ENCODE peak calls at places on chromosomes 12 and 14, in nine cellular contexts. L, N, M, K, X, E, B, U and Z are unnamed samples.

GRCh38 chr14:70808023-70808401 is 1.3 kb downstream of the MAP3K9 start:
- DNase-seq in L (peak; percentile 68), N (no peak), M (no peak), K (no peak), X (peak; percentile 46), E (peak; percentile 66), B (peak; percentile 54), U (peak; percentile 65), Z (no peak)

GRCh38 chr12:132044661-132045412 is 95.1 kb downstream of the EP400 start:
- DNase-seq in L (no peak), N (no peak), M (no peak), K (no peak), X (no peak), E (no peak), B (no peak), U (no peak), Z (no peak)

GRCh38 chr14:64654072-64654899 is 49.9 kb upstream of the PLEKHG3 start:
- DNase-seq in L (peak; percentile 51), N (peak; percentile 96), M (no peak), K (no peak), X (no peak), E (no peak), B (no peak), U (no peak), Z (peak; percentile 78)

GRCh38 chr14:69226736-69227135 is 33.2 kb upstream of the GALNT16 start:
- DNase-seq in L (no peak), N (no peak), M (no peak), K (no peak), X (no peak), E (no peak), B (no peak), U (no peak), Z (no peak)

GRCh38 chr14:61568572-61569011 is 126.7 kb upstream of the HIF1A start:
- DNase-seq in L (no peak), N (no peak), M (no peak), K (peak; percentile 28), X (peak; percentile 58), E (peak; percentile 90), B (no peak), U (peak; percentile 75), Z (no peak)

GRCh38 chr14:88866305-88866704 is 41.9 kb downstream of the TTC8 start:
- DNase-seq in L (no peak), N (peak; percentile 75), M (no peak), K (no peak), X (no peak), E (no peak), B (no peak), U (no peak), Z (no peak)

GRCh38 chr14:105411985-105412767 is 7.5 kb upstream of the MTA1 start:
- DNase-seq in L (no peak), N (no peak), M (peak; percentile 74), K (no peak), X (no peak), E (no peak), B (peak; percentile 48), U (no peak), Z (no peak)

GRCh38 chr14:104970231-104971068 is 7.7 kb downstream of the AHNAK2 start:
- DNase-seq in L (peak; percentile 78), N (peak; percentile 81), M (no peak), K (no peak), X (no peak), E (no peak), B (no peak), U (no peak), Z (peak; percentile 45)

GRCh38 chr14:101478796-101479410 is 82.4 kb upstream of the DIO3 start:
- DNase-seq in L (no peak), N (no peak), M (peak; percentile 22), K (peak; percentile 6), X (no peak), E (no peak), B (no peak), U (no peak), Z (peak; percentile 12)

GRCh38 chr12:73677520-73678291 is 859.9 kb upstream of the ATXN7L3B start:
- DNase-seq in L (no peak), N (no peak), M (no peak), K (no peak), X (no peak), E (no peak), B (no peak), U (no peak), Z (no peak)

GRCh38 chr14:101412741-101413140 is 148.6 kb upstream of the DIO3 start:
- DNase-seq in L (peak; percentile 63), N (no peak), M (no peak), K (no peak), X (no peak), E (no peak), B (no peak), U (no peak), Z (no peak)

GRCh38 chr12:96226401-96226800 is 32.2 kb downstream of the ELK3 start:
- DNase-seq in L (no peak), N (no peak), M (no peak), K (no peak), X (no peak), E (no peak), B (no peak), U (no peak), Z (no peak)
- TF ChIP-seq CTCF in L (no peak), N (no peak), M (no peak), K (no peak), X (no peak), E (no peak), B (no peak), U (no peak), Z (no peak)

GRCh38 chr12:4118601-4119156 is 154.9 kb upstream of the CCND2 start:
- DNase-seq in L (no peak), N (no peak), M (peak; percentile 55), K (no peak), X (no peak), E (no peak), B (no peak), U (no peak), Z (no peak)

GRCh38 chr12:4119157-4119761 is 154.3 kb upstream of the CCND2 start:
- DNase-seq in L (no peak), N (no peak), M (peak; percentile 47), K (no peak), X (no peak), E (no peak), B (no peak), U (peak; percentile 80), Z (no peak)

GRCh38 chr12:4116251-4117111 is 157.1 kb upstream of the CCND2 start:
- DNase-seq in L (no peak), N (peak; percentile 82), M (no peak), K (no peak), X (no peak), E (no peak), B (no peak), U (no peak), Z (no peak)

GRCh38 chr12:4118017-4118510 is 155.5 kb upstream of the CCND2 start:
- DNase-seq in L (no peak), N (peak; percentile 64), M (peak; percentile 63), K (no peak), X (no peak), E (peak; percentile 61), B (no peak), U (peak; percentile 56), Z (peak; percentile 76)

GRCh38 chr12:4117386-4118016 is 156.1 kb upstream of the CCND2 start:
- DNase-seq in L (no peak), N (no peak), M (peak; percentile 35), K (no peak), X (no peak), E (no peak), B (no peak), U (no peak), Z (no peak)
- TF ChIP-seq CTCF in L (no peak), N (no peak), M (no peak), K (no peak), X (no peak), E (no peak), B (no peak), U (no peak), Z (no peak)

GRCh38 chr12:71666259-71666658 is 2.2 kb downstream of the THAP2 start:
- DNase-seq in L (no peak), N (no peak), M (no peak), K (no peak), X (no peak), E (no peak), B (no peak), U (no peak), Z (no peak)

GRCh38 chr12:71664411-71665108 is 459 bp downstream of the THAP2 start:
- DNase-seq in L (peak; percentile 10), N (peak; percentile 15), M (no peak), K (no peak), X (no peak), E (no peak), B (no peak), U (no peak), Z (no peak)

GRCh38 chr12:71663561-71664410 is at the start of the genes THAP2 and ZFC3H1:
- DNase-seq in L (peak; percentile 93), N (peak; percentile 100), M (peak; percentile 95), K (peak; percentile 86), X (peak; percentile 93), E (peak; percentile 93), B (peak; percentile 88), U (peak; percentile 92), Z (peak; percentile 97)

GRCh38 chr12:71662861-71663560 is 637 bp downstream of the ZFC3H1 start:
- DNase-seq in L (peak; percentile 43), N (peak; percentile 69), M (peak; percentile 86), K (peak; percentile 77), X (peak; percentile 78), E (peak; percentile 57), B (peak; percentile 56), U (peak; percentile 46), Z (peak; percentile 84)

DNA sequence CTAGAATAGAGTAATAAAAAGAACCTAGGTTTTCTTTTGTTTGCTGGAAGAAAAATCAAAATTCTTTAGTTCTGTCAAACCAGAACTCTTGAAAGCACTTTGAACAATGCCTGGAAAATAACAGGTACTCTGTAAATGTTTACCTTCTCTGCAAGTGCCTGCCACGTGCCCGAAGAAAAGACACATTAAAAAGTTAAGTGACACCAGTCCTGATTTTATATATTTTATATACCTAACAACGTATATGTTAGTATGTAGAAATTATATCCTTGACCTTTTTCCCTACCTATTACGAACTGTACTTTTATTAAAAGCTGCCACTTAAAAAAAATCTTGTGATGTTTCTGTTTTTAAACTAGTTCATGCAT is 992 bp downstream of the THAP2 start:
- DNase-seq in L (no peak), N (no peak), M (no peak), K (no peak), X (no peak), E (no peak), B (no peak), U (no peak), Z (no peak)
- TF ChIP-seq CTCF in L (no peak), N (no peak), M (no peak), K (no peak), X (no peak), E (no peak), B (no peak), U (no peak), Z (no peak)

DNA sequence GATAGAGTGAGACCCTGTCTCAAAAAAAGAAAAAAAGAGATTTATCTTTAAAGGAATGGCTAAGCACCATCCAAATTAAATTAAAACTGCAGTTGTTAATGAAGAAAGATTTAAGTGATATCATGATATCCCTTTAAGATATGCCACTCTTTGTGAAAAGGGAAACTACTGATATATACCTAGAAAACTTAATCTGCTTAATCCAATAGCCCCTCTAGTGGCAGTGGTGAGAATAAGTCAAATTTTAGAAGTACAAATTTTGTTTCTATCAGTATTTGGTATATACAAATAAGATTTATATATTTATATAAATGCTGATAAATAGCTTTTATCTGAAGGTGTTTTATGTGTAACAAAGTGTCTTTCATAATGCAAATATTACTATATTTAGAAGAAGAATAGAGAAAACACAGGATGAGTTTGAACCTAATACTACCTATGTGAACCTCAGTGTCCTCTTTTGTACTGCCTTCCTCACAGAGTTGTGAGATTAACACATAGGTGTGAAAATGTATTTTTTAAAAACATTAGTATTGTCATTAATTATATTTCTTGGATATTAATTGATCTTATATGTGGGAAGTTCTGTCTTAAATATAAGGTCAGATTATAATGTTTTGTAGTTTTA is 51.4 kb upstream of the GARIN2 start:
- DNase-seq in L (peak; percentile 11), N (peak; percentile 22), M (no peak), K (no peak), X (no peak), E (no peak), B (peak; percentile 13), U (peak; percentile 25), Z (no peak)
- TF ChIP-seq CTCF in L (peak; percentile 37), N (peak; percentile 57), M (no peak), K (peak; percentile 20), X (peak; percentile 19), E (no peak), B (peak; percentile 61), U (peak; percentile 10), Z (peak; percentile 40)